ENCODE peak calls at places on chromosomes 4 and X, in seven cellular contexts. P is H9, T is mesenchymal stem cell, W is H1, N is neuronal stem cell, E is IMR-90, O is mesendoderm. D is an unnamed sample.

GRCh38 chrX:65697915-65698796 is 30.7 kb downstream of the MSN start:
- DNase-seq in P (peak; percentile 32), T (peak; percentile 67), W (no peak), N (no peak), E (no peak), O (peak; percentile 70), D (no peak)

GRCh38 chr4:78720994-78721677 is 55.0 kb upstream of the BMP2K start:
- DNase-seq in P (no peak), T (no peak), W (no peak), N (no peak), E (no peak), O (no peak), D (no peak)

GRCh38 chr4:96352051-96352517 is 512.2 kb downstream of the PDHA2 start:
- DNase-seq in P (peak; percentile 32), T (peak; percentile 47), W (no peak), N (peak; percentile 9), E (no peak), O (peak; percentile 67), D (peak; percentile 27)

GRCh38 chr4:33739886-33740285 is 2504.4 kb downstream of the ARAP2 start:
- DNase-seq in P (no peak), T (peak; percentile 8), W (no peak), N (no peak), E (no peak), O (peak; percentile 21), D (peak; percentile 74)

GRCh38 chr4:180456928-180457327 is 1786.3 kb upstream of the TENM3 start:
- DNase-seq in P (no peak), T (no peak), W (no peak), N (no peak), E (no peak), O (peak; percentile 21), D (peak; percentile 66)

GRCh38 chr4:156505341-156505955 is 466.2 kb downstream of the PDGFC start:
- DNase-seq in P (peak; percentile 47), T (peak; percentile 51), W (peak; percentile 19), N (peak; percentile 3), E (no peak), O (peak; percentile 76), D (peak; percentile 17)

GRCh38 chr4:65437102-65437501 is 233.2 kb downstream of the EPHA5 start:
- DNase-seq in P (no peak), T (no peak), W (no peak), N (no peak), E (no peak), O (no peak), D (no peak)

GRCh38 chrX:41973208-41973607 is 49.9 kb upstream of the CASK start:
- DNase-seq in P (no peak), T (no peak), W (no peak), N (no peak), E (no peak), O (no peak), D (no peak)

GRCh38 chrX:134797390-134797700 is 139.1 kb upstream of the PLAC1 start:
- DNase-seq in P (no peak), T (no peak), W (no peak), N (no peak), E (no peak), O (no peak), D (no peak)

GRCh38 chr4:124591646-124592045 is 120.9 kb downstream of the ANKRD50 start:
- DNase-seq in P (no peak), T (no peak), W (no peak), N (no peak), E (no peak), O (no peak), D (no peak)

GRCh38 chr4:15034071-15034764 is 31.9 kb downstream of the CPEB2 start:
- DNase-seq in P (no peak), T (peak; percentile 79), W (no peak), N (no peak), E (peak; percentile 68), O (no peak), D (peak; percentile 94)

GRCh38 chr4:79454656-79455055 is 46.6 kb upstream of the GK2 start:
- DNase-seq in P (no peak), T (no peak), W (no peak), N (no peak), E (no peak), O (no peak), D (peak; percentile 44)

GRCh38 chr4:25535278-25535677 is 120.4 kb upstream of the SLC34A2 start:
- DNase-seq in P (no peak), T (no peak), W (no peak), N (no peak), E (no peak), O (peak; percentile 86), D (no peak)

GRCh38 chr4:48042979-48043461 is 26.4 kb downstream of the NIPAL1 start:
- DNase-seq in P (no peak), T (no peak), W (no peak), N (no peak), E (no peak), O (peak; percentile 11), D (peak; percentile 24)

GRCh38 chrX:38260231-38260630 is 39.6 kb upstream of the SRPX start:
- DNase-seq in P (peak; percentile 35), T (peak; percentile 42), W (no peak), N (peak; percentile 0), E (peak; percentile 11), O (peak; percentile 65), D (peak; percentile 48)

GRCh38 chr4:8706221-8707044 is 113.9 kb downstream of the CPZ start:
- DNase-seq in P (peak; percentile 20), T (no peak), W (no peak), N (no peak), E (no peak), O (peak; percentile 55), D (no peak)

GRCh38 chrX:154998204-154998880 is 24.2 kb downstream of the F8 start:
- DNase-seq in P (no peak), T (no peak), W (no peak), N (no peak), E (no peak), O (no peak), D (no peak)

GRCh38 chrX:31225819-31226218 is 154.0 kb upstream of the FTHL17 start:
- DNase-seq in P (no peak), T (no peak), W (no peak), N (no peak), E (no peak), O (no peak), D (no peak)

GRCh38 chrX:122880952-122881351 is 303.1 kb upstream of the GRIA3 start:
- DNase-seq in P (peak; percentile 26), T (no peak), W (no peak), N (no peak), E (no peak), O (peak; percentile 25), D (no peak)

GRCh38 chrX:46913710-46914109 is 1.5 kb downstream of the JADE3 start:
- DNase-seq in P (no peak), T (peak; percentile 37), W (no peak), N (peak; percentile 3), E (peak; percentile 29), O (peak; percentile 40), D (peak; percentile 88)

GRCh38 chr4:106584590-106584989 is 216.0 kb upstream of the GIMD1 start:
- DNase-seq in P (no peak), T (peak; percentile 5), W (no peak), N (no peak), E (peak; percentile 6), O (no peak), D (no peak)

GRCh38 chr4:106583567-106583966 is 215.0 kb upstream of the GIMD1 start:
- DNase-seq in P (no peak), T (peak; percentile 80), W (no peak), N (no peak), E (peak; percentile 94), O (peak; percentile 57), D (no peak)

GRCh38 chr4:106587558-106587957 is 219.0 kb upstream of the GIMD1 start:
- DNase-seq in P (no peak), T (peak; percentile 51), W (no peak), N (no peak), E (peak; percentile 67), O (no peak), D (no peak)

GRCh38 chr4:106583108-106583507 is 214.5 kb upstream of the GIMD1 start:
- DNase-seq in P (no peak), T (no peak), W (no peak), N (no peak), E (no peak), O (no peak), D (no peak)

GRCh38 chr4:106585920-106586349 is 217.4 kb upstream of the GIMD1 start:
- DNase-seq in P (no peak), T (no peak), W (no peak), N (no peak), E (no peak), O (no peak), D (no peak)
- H2BK5ac ChIP-seq in P (no peak overlapping the region), T (no peak overlapping the region), W (no peak overlapping the region), N (no peak overlapping the region), E (no peak overlapping the region), O (no peak overlapping the region), D (no peak overlapping the region)

DNA sequence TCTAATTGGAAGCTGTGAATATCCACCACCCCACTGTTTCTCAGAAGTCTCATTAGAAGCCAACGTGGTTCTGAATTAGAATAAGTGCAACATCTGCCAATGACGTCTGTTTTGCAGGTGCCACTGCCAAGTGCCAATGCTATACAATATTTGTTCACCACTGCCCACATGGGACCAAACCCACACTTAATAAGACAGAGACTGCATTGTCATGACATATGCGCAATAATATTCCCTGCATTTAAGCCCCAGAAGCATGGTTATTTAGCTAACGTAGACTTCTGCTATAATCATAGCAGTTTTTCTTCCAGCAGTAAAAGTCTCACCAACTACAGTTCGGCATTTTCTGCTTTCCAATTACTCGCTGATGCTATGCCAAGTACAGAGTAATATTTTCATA is 262.5 kb upstream of the PCDH18 start:
- DNase-seq in P (no peak), T (no peak), W (no peak), N (no peak), E (no peak), O (no peak), D (no peak)
- H3K18ac ChIP-seq in P (no peak overlapping the region), T (no peak overlapping the region), W (no peak overlapping the region), N (no peak overlapping the region), E (no peak overlapping the region), O (no peak overlapping the region), D (no peak overlapping the region)

DNA sequence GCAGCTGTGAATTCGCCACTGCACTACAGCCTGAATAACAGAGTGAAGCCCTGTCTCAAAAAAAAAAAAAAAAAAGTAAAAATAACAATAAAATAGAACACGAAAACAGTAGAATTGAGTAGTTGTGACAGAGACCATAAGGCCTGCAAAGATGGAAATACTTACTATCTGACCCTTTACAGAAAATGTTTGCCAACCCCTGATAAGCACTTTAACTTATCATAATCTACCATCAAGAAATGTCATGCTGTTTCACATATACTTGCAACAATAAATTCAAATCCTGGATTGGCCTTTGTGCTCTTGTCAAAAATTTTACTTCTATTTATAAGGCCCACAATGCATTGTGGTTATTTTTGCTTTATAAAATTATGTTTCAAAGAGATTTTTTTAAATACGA is 75.5 kb downstream of the ING2 start:
- DNase-seq in P (no peak), T (no peak), W (no peak), N (no peak), E (no peak), O (no peak), D (no peak)
- H2AK5ac ChIP-seq in P (no peak overlapping the region), T (no peak overlapping the region), W (no peak overlapping the region), N (no peak overlapping the region), E (no peak overlapping the region), O (no peak overlapping the region), D (no peak overlapping the region)

GRCh38 chr4:170035231-170035630 is 9.0 kb upstream of the MFAP3L start:
- DNase-seq in P (no peak), T (no peak), W (no peak), N (no peak), E (no peak), O (no peak), D (no peak)

GRCh38 chr4:170040031-170040680 is 14.0 kb upstream of the MFAP3L start:
- DNase-seq in P (no peak), T (no peak), W (no peak), N (no peak), E (no peak), O (no peak), D (no peak)

GRCh38 chr4:170037481-170037880 is 11.3 kb upstream of the MFAP3L start:
- DNase-seq in P (no peak), T (no peak), W (no peak), N (no peak), E (no peak), O (no peak), D (no peak)

GRCh38 chr4:170038232-170038631 is 12.0 kb upstream of the MFAP3L start:
- DNase-seq in P (no peak), T (no peak), W (no peak), N (no peak), E (no peak), O (no peak), D (no peak)
- H2BK5ac ChIP-seq in P (no peak overlapping the region), T (no peak overlapping the region), W (no peak overlapping the region), N (no peak overlapping the region), E (no peak overlapping the region), O (no peak overlapping the region), D (no peak overlapping the region)